ENCODE peak calls at places on chromosomes 6 and 20, in seven cellular contexts. B is GM12878, C is HCT116, N is endothelial cell of umbilical vein, E is K562, W is H1, S is HepG2. R is an unnamed sample.

GRCh38 chr6:89562114-89562815 is 76.3 kb downstream of the LYRM2 start:
- DNase-seq in W (no peak), E (no peak), N (no peak), B (no peak), C (no peak), S (no peak), R (no peak)

GRCh38 chr6:130760006-130760405 is 67.2 kb upstream of the SMLR1 start:
- DNase-seq in N (peak), S (peak), B (no peak), C (peak), W (no peak), E (no peak), R (no peak)

GRCh38 chr6:140912686-140913085 is 1220.0 kb upstream of the GJE1 start:
- DNase-seq in W (no peak), C (no peak), B (no peak), E (no peak), N (no peak), S (peak), R (no peak)

GRCh38 chr20:4135385-4136077 is 120.2 kb upstream of the RNF24 start:
- DNase-seq in C (peak), N (peak), E (peak), W (peak), B (no peak), S (peak), R (no peak)

GRCh38 chr6:52284131-52284459 is 447 bp downstream of the MCM3 start:
- DNase-seq in B (no peak), E (peak), S (peak), C (no peak), W (no peak), N (no peak), R (no peak)

GRCh38 chr6:100664274-100665040 is 199.7 kb upstream of the SIM1 start:
- DNase-seq in C (no peak), S (no peak), N (peak), B (no peak), W (no peak), E (peak), R (no peak)

GRCh38 chr20:45342863-45343444 is 5.3 kb downstream of the SDC4 start:
- DNase-seq in C (no peak), B (no peak), W (no peak), N (no peak), E (no peak), S (no peak), R (no peak)

GRCh38 chr6:169868458-169868857 is 117.0 kb downstream of the ERMARD start:
- DNase-seq in W (no peak), B (no peak), S (no peak), E (no peak), C (no peak), N (no peak), R (no peak)

GRCh38 chr20:8805737-8806442 is 263.0 kb upstream of the PLCB4 start:
- DNase-seq in B (no peak), N (no peak), C (no peak), E (no peak), S (no peak), W (no peak), R (no peak)

GRCh38 chr20:32538526-32538918 is 46.6 kb downstream of the NOL4L start:
- DNase-seq in S (no peak), B (no peak), E (no peak), W (no peak), N (no peak), C (no peak), R (no peak)

GRCh38 chr6:69693749-69694148 is 103.1 kb downstream of the LMBRD1 start:
- DNase-seq in N (no peak), E (no peak), C (no peak), S (no peak), B (no peak), W (no peak), R (no peak)

GRCh38 chr20:16419138-16419715 is 154.0 kb downstream of the KIF16B start:
- DNase-seq in C (no peak), B (no peak), N (no peak), S (no peak), E (no peak), W (no peak), R (no peak)

GRCh38 chr6:66897576-66897975 is 1190.5 kb upstream of the EYS start:
- DNase-seq in N (no peak), B (no peak), C (no peak), E (no peak), S (peak), W (no peak), R (no peak)

GRCh38 chr20:5973172-5973571 is 22.7 kb downstream of the MCM8 start:
- DNase-seq in B (no peak), C (no peak), W (no peak), N (no peak), E (no peak), S (no peak), R (no peak)

GRCh38 chr6:134352786-134353480 is 35.0 kb upstream of the SGK1 start:
- DNase-seq in N (no peak), W (no peak), C (no peak), S (no peak), B (no peak), E (no peak), R (no peak)

GRCh38 chr20:41991412-41991811 is 373.2 kb upstream of the CHD6 start:
- DNase-seq in B (no peak), W (no peak), S (no peak), E (no peak), N (no peak), C (no peak), R (no peak)

GRCh38 chr6:86856937-86857563 is 80.3 kb upstream of the HTR1E start:
- DNase-seq in E (peak), C (peak), W (peak), N (peak), B (no peak), S (peak), R (peak)

GRCh38 chr6:108492131-108492766 is 68.5 kb upstream of the FOXO3 start:
- DNase-seq in E (peak), C (peak), N (peak), W (no peak), S (peak), B (no peak), R (peak)

GRCh38 chr6:146041282-146041681 is 12.4 kb downstream of the GRM1 start:
- DNase-seq in E (no peak), S (peak), B (no peak), N (peak), C (peak), W (peak), R (no peak)

GRCh38 chr6:24666097-24666615 is 543 bp downstream of the TDP2 start:
- DNase-seq in E (peak), N (no peak), B (no peak), W (no peak), C (no peak), S (no peak), R (no peak)

GRCh38 chr6:40587240-40588069 is at the start of gene LRFN2:
- DNase-seq in E (peak), S (peak), B (no peak), C (peak), W (no peak), N (peak), R (no peak)

GRCh38 chr6:30793521-30794194 is 49.3 kb upstream of the IER3 start:
- DNase-seq in B (peak), E (no peak), W (no peak), S (peak), N (peak), C (no peak), R (no peak)

GRCh38 chr6:39797751-39798150 is 5.6 kb downstream of the DAAM2 start:
- DNase-seq in C (no peak), W (no peak), B (no peak), S (no peak), E (no peak), N (no peak), R (no peak)

GRCh38 chr20:22001886-22002285 is 296.4 kb downstream of the PAX1 start:
- DNase-seq in E (no peak), C (no peak), W (no peak), B (no peak), S (no peak), N (no peak), R (no peak)

GRCh38 chr6:111258615-111259088 is 171.3 kb downstream of the SLC16A10 start:
- DNase-seq in W (no peak), E (no peak), B (no peak), S (no peak), N (no peak), C (no peak), R (no peak)
- H3K9ac ChIP-seq in W (no peak), E (peak), B (peak), S (peak), N (peak), C (no peak), R (peak)

GRCh38 chr20:25081730-25082497 is at the start of gene VSX1:
- DNase-seq in E (no peak), C (no peak), B (no peak), W (no peak), N (no peak), S (no peak), R (no peak)

GRCh38 chr20:25084616-25085187 is 2.8 kb upstream of the VSX1 start:
- DNase-seq in W (no peak), N (no peak), B (no peak), E (no peak), S (no peak), C (no peak), R (no peak)

GRCh38 chr20:25083773-25084615 is 2.1 kb upstream of the VSX1 start:
- DNase-seq in W (no peak), N (no peak), C (no peak), E (no peak), S (no peak), B (no peak), R (no peak)

GRCh38 chr20:25082498-25082873 is 545 bp upstream of the VSX1 start:
- DNase-seq in S (no peak), B (no peak), N (no peak), C (no peak), E (no peak), W (no peak), R (no peak)

GRCh38 chr20:25083141-25083772 is 1.3 kb upstream of the VSX1 start:
- DNase-seq in B (no peak), E (no peak), N (no peak), W (no peak), C (no peak), S (no peak), R (no peak)
- TF ChIP-seq EZH2 in B (no peak), E (no peak), N (peak), W (peak), C (no peak), S (no peak), R (no peak)

DNA sequence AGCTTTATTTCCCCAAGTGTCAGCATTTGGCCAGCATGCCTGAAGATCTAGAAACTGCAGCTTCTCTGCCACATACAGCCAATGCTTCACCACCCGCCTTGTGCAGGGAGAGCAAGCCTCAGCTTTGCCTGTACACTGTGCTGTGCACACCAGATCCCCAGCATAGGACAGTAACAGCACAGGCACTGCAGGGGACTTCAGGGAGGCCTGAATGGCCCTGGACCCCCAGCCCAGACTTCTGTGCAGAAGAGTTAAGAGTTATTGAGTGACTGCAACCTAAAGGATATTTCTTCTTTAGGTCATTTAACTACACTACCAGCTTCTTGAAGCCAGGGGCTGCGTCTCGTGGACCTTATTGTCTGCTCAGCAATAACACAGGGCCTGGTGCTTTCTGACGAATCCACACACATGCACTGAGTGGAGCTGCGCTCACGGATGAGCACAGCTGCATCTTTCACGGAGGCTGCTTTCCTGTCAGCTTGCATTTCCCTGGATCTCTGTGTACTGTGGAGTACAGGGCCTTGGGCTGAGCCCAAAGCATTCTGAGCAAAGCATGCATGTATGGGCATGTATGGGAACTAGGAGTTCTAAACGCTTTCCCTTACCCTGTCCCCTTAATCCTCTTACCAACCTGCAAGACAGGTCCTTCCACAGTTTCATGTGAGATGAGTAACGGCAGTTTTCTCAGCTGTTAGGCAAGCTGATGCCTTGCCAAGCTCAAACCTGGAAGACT is 14.1 kb upstream of the CD93 start:
- DNase-seq in N (no peak), B (no peak), W (no peak), C (no peak), E (no peak), S (no peak), R (no peak)
- TF ChIP-seq POLR2AphosphoS5 in N (no peak), B (no peak), W (no peak), C (no peak), E (no peak), S (no peak), R (no peak)

GRCh38 chr6:28224131-28225055 is 682 bp upstream of the ZSCAN9 start:
- DNase-seq in E (no peak), C (no peak), N (no peak), B (no peak), S (no peak), W (no peak), R (no peak)
- H3K9ac ChIP-seq in E (peak), C (peak), N (peak), B (peak), S (peak), W (no peak), R (peak)

DNA sequence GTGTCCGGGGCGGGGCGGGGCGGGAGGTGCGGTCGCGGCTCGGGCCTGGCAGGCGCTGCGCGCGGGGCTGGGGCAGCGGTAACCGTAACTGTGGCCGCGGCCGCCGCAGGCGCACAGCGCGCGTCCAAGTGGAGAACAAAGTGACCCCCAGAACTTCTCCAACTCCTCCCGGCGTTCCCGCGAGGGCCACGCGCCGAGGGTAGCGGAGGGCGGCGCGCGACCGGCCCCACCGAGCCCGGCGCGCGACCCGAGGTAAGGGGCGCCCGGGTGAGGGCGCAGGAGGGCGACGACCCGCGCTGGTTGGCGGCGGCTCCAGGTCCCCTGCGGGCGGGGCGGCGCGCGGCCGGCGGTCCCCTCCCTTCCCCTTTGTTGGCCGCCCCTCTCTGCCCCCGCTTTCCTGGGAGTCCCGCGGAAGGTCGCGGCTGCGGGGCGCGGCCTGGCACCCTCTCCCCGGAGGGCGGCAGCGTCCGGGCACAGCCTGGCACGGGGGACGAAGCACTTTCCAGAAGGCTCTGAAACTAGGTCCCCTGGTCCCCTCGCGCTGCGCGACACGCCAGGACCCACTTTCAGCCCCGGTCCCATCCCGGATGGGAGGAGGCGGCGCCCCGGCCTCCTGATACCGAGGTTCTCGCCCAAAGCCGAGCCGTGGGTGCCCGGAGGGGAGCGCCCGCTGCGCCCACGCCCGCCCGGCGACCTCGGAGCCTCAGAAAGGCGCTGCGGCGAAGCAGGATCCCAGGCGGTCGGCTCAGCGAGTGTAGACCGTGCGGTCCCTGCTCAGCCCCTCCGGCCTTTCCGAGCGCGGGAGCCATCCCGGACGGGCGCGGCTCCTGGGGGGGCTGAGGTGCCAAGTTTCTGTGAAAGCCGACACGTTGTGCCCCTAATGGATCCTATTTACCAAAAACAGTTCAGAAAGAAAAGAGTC is at the start of gene TIAM2:
- DNase-seq in W (no peak), S (no peak), N (no peak), C (no peak), E (no peak), B (no peak), R (no peak)
- TF ChIP-seq EZH2 in W (no peak), S (no peak), N (no peak), C (no peak), E (no peak), B (no peak), R (no peak)

GRCh38 chr6:35023091-35023490 is 118.0 kb downstream of the TCP11 start:
- DNase-seq in B (no peak), E (no peak), W (no peak), N (no peak), S (no peak), C (no peak), R (no peak)

GRCh38 chr6:35023601-35024000 is 117.5 kb downstream of the TCP11 start:
- DNase-seq in C (no peak), S (no peak), W (no peak), E (no peak), N (no peak), B (no peak), R (no peak)

GRCh38 chr6:35025241-35026188 is 115.6 kb downstream of the TCP11 start:
- DNase-seq in C (no peak), E (no peak), W (no peak), N (peak), B (no peak), S (no peak), R (no peak)

GRCh38 chr6:35026434-35027222 is 114.5 kb downstream of the TCP11 start:
- DNase-seq in C (peak), S (no peak), E (no peak), W (no peak), B (no peak), N (peak), R (no peak)

GRCh38 chr6:35024601-35025054 is 116.5 kb downstream of the TCP11 start:
- DNase-seq in B (no peak), S (peak), E (peak), W (no peak), N (peak), C (peak), R (no peak)
- TF ChIP-seq POLR2AphosphoS5 in B (no peak), S (no peak), E (no peak), W (no peak), N (no peak), C (no peak), R (no peak)